ENCODE peak calls at places on chromosomes 5 and 9, in seven cellular contexts. P is transverse colon, F is neural progenitor cell, N is colonic mucosa, W is tibial nerve, Y is HepG2, Q is aorta. M is an unnamed sample. For H3K36me3, the result is how much of the 10 kb centered on the place peaks cover.

GRCh38 chr5:56170557-56170956 is 62.6 kb downstream of the ANKRD55 start:
- DNase-seq in Q (peak), Y (no peak), P (no peak), F (no peak), W (no peak), N (no peak), M (no peak)

GRCh38 chr5:151685749-151686672 is 704 bp downstream of the SPARC start:
- DNase-seq in W (no peak), Q (no peak), N (no peak), P (no peak), F (peak), Y (no peak), M (no peak)

GRCh38 chr9:97368964-97369363 is 42.9 kb upstream of the TDRD7 start:
- DNase-seq in N (no peak), Y (no peak), F (no peak), P (no peak), Q (no peak), W (no peak), M (no peak)

GRCh38 chr5:99438619-99439018 is 509.8 kb upstream of the CHD1 start:
- DNase-seq in Y (no peak), N (no peak), Q (no peak), F (no peak), W (no peak), P (no peak), M (no peak)

GRCh38 chr9:127418037-127418471 is 6.1 kb upstream of the ZNF79 start:
- DNase-seq in P (no peak), F (peak), Y (peak), W (no peak), Q (no peak), N (no peak), M (no peak)

GRCh38 chr9:12775373-12775962 is 648 bp downstream of the LURAP1L start:
- DNase-seq in Y (no peak), N (no peak), Q (peak), P (peak), W (no peak), F (peak), M (no peak)

GRCh38 chr9:127927457-127928231 is 2.9 kb downstream of the PIP5KL1 start:
- DNase-seq in W (no peak), Q (no peak), P (peak), F (peak), Y (no peak), N (peak), M (peak)

GRCh38 chr9:86434039-86434726 is 80.0 kb upstream of the TUT7 start:
- DNase-seq in N (no peak), P (no peak), Q (no peak), W (peak), Y (peak), F (peak), M (peak)

GRCh38 chr9:89311346-89312153 is 555 bp downstream of the CKS2 start:
- DNase-seq in Q (peak), N (peak), Y (no peak), P (peak), F (no peak), W (no peak), M (no peak)

GRCh38 chr9:129703667-129704355 is 38.4 kb downstream of the PRRX2 start:
- DNase-seq in Y (no peak), W (peak), N (peak), Q (peak), F (no peak), P (peak), M (no peak)

GRCh38 chr5:83312672-83313071 is 158.9 kb upstream of the VCAN start:
- DNase-seq in N (no peak), F (no peak), Q (no peak), P (no peak), Y (no peak), W (peak), M (no peak)

GRCh38 chr9:137672907-137673791 is 54.3 kb downstream of the EHMT1 start:
- DNase-seq in N (peak), P (no peak), Q (peak), W (peak), Y (peak), F (peak), M (no peak)

GRCh38 chr5:174625591-174626365 is 98.6 kb upstream of the MSX2 start:
- DNase-seq in Q (no peak), Y (no peak), N (no peak), W (no peak), F (peak), P (no peak), M (no peak)

GRCh38 chr9:108835831-108836230 is 20.0 kb downstream of the ACTL7B start:
- DNase-seq in P (no peak), Q (no peak), Y (no peak), F (no peak), W (no peak), N (no peak), M (no peak)

GRCh38 chr9:79694676-79695400 is 123.1 kb downstream of the TLE4 start:
- DNase-seq in P (no peak), W (no peak), N (no peak), Q (no peak), F (peak), Y (no peak), M (no peak)

GRCh38 chr5:147949711-147950573 is 43.6 kb upstream of the C5orf46 start:
- DNase-seq in F (peak), W (no peak), P (no peak), N (no peak), Y (peak), Q (no peak), M (no peak)

GRCh38 chr5:175547810-175548209 is 69.5 kb downstream of the SFXN1 start:
- DNase-seq in F (peak), N (no peak), Q (no peak), W (no peak), P (no peak), Y (no peak), M (no peak)

GRCh38 chr5:172707285-172708182 is 63.5 kb downstream of the DUSP1 start:
- DNase-seq in N (no peak), Q (peak), F (peak), W (no peak), P (no peak), Y (peak), M (no peak)

GRCh38 chr5:139315056-139315455 is 21.5 kb downstream of the MATR3 start:
- DNase-seq in W (no peak), F (peak), N (no peak), P (no peak), Q (no peak), Y (peak), M (no peak)

GRCh38 chr9:132099741-132100407 is 20.2 kb upstream of the MED27 start:
- DNase-seq in Y (no peak), N (no peak), P (no peak), F (no peak), W (no peak), Q (no peak), M (no peak)

GRCh38 chr9:94169978-94170377 is 85.7 kb downstream of the PTPDC1 start:
- DNase-seq in Y (no peak), F (no peak), N (no peak), W (no peak), Q (no peak), P (no peak), M (no peak)

GRCh38 chr9:94176582-94176981 is 82.5 kb upstream of the ZNF169 start:
- DNase-seq in Q (no peak), Y (peak), P (no peak), W (no peak), N (peak), F (no peak), M (no peak)

GRCh38 chr9:94175669-94176068 is 83.4 kb upstream of the ZNF169 start:
- DNase-seq in P (no peak), N (no peak), F (no peak), Q (no peak), W (no peak), Y (no peak), M (no peak)

GRCh38 chr9:94174164-94174563 is 84.9 kb upstream of the ZNF169 start:
- DNase-seq in Y (no peak), F (no peak), N (no peak), Q (no peak), W (no peak), P (no peak), M (no peak)

GRCh38 chr9:94173632-94174031 is 85.5 kb upstream of the ZNF169 start:
- DNase-seq in Y (no peak), P (no peak), N (no peak), F (no peak), Q (no peak), W (no peak), M (no peak)
- H3K36me3 ChIP-seq in Y (under half), P (under half), N (under half), F (under half), Q (under half), W (under half), M (under half)

GRCh38 chr5:42900734-42901133 is 89.0 kb upstream of the SELENOP start:
- DNase-seq in F (no peak), N (no peak), Q (no peak), P (no peak), W (no peak), Y (no peak), M (no peak)
- H3K27ac ChIP-seq in F (no peak), N (no peak), Q (no peak), P (no peak), W (no peak), Y (no peak), M (no peak)

DNA sequence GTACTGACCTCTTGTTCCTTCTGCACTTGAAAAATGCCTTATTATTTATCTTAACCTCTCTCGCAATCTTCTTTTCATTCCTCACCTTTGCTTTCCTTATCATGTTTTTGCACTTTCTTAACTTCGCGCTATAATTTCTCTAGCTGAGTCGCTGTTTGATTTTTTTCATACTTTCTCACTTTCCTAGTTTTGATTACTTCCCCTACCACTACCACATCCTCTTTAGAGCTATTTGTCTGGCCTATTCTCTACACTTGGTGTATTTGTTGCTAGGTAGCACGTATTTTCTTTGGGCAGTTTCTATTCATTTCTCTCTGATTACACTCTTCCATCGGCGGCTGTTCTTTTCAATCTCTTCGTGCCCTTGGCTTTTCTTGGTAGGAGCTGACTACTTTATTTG is 611.8 kb downstream of the BNC2 start:
- DNase-seq in P (no peak), Y (no peak), N (no peak), Q (no peak), W (no peak), F (no peak), M (no peak)
- H3K4me3 ChIP-seq in P (no peak), Y (no peak), N (no peak), Q (no peak), W (no peak), F (no peak), M (no peak)

GRCh38 chr9:114638441-114638840 is 19.2 kb downstream of the TEX53 start:
- DNase-seq in W (no peak), Y (no peak), P (no peak), F (peak), Q (peak), N (no peak), M (no peak)
- H3K36me3 ChIP-seq in W (under half), Y (under half), P (under half), F (under half), Q (under half), N (under half), M (under half)

GRCh38 chr5:160506006-160507004 is 84.7 kb downstream of the PTTG1 start:
- DNase-seq in F (peak), N (no peak), Y (no peak), P (peak), W (peak), Q (no peak), M (no peak)
- H3K27ac ChIP-seq in F (no peak), N (no peak), Y (no peak), P (no peak), W (peak), Q (no peak), M (no peak)

GRCh38 chr9:112326194-112326593 is 7.2 kb downstream of the PTBP3 start:
- DNase-seq in N (no peak), Y (no peak), W (no peak), Q (no peak), P (no peak), F (peak), M (no peak)

GRCh38 chr9:112325127-112325526 is 8.3 kb downstream of the PTBP3 start:
- DNase-seq in W (no peak), Y (no peak), F (peak), Q (no peak), P (no peak), N (no peak), M (no peak)

GRCh38 chr9:112325600-112325999 is 7.8 kb downstream of the PTBP3 start:
- DNase-seq in N (no peak), Y (no peak), F (no peak), W (no peak), P (no peak), Q (no peak), M (no peak)

GRCh38 chr9:112328545-112328944 is 4.9 kb downstream of the PTBP3 start:
- DNase-seq in W (no peak), Q (no peak), F (no peak), N (no peak), Y (peak), P (no peak), M (no peak)

DNA sequence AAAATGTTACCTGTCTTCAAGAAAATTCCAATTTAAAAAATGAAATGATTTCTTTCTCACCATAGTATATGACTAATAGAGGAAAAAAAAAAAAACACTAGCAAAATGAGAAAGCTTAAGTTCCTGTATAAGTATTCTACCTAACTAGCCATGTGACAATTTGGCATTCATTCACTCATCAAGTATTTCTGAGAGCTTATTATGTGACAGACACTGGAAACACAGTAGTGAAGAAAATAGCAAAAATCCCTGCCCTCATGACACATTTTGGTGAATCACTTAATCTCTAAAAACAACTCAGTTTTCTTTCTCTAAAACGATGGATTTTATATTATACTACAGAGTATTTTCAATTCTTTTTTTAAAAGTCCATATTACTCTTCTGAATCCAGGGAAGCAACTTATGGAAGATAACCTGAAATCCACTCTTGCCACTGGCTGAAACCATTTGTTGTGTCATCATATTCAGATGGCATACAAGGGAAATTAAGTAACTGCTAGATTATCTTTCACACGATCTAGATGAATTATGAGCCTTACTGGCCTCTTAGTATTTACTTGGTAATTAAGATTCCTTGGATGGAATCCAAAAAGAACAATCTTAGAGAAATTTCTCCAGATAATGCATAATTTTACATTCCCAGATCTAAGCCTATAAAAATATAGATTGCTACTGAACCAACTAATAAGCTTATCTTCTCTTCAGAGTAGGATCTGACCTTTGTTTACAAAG is 5.5 kb downstream of the PTBP3 start:
- DNase-seq in W (no peak), P (no peak), Q (no peak), Y (no peak), N (no peak), F (no peak), M (no peak)
- H3K4me3 ChIP-seq in W (no peak), P (no peak), Q (no peak), Y (no peak), N (no peak), F (no peak), M (no peak)

M was measured in breast epithelium.